ENCODE peak calls at places on chromosome 20, in eight cellular contexts. V is fibroblast of villous mesenchyme; D is amygdala; G is left ventricle myocardium superior; K is GM03348; O is CD8-positive, alpha-beta memory T cell; M is ovary; P is CD14-positive monocyte. I is an unnamed sample.
A peak's percentile ranks its signal among the peaks of the same experiment; 100 is the strongest.

GRCh38 chr20:46011631-46012482 is 3.1 kb downstream of the MMP9 start:
- DNase-seq in D (no peak), P (peak; percentile 64), O (no peak), V (peak; percentile 22), M (peak; percentile 50), G (peak; percentile 67), K (no peak), I (no peak)

GRCh38 chr20:23397961-23398360 is 23.3 kb downstream of the NAPB start:
- DNase-seq in D (no peak), V (peak; percentile 24), P (no peak), G (no peak), M (no peak), K (peak; percentile 27), O (no peak), I (no peak)

GRCh38 chr20:3430376-3431069 is 23.1 kb upstream of the DNAAF9 start:
- DNase-seq in O (no peak), K (no peak), G (peak; percentile 28), P (peak; percentile 76), D (no peak), V (no peak), M (no peak), I (peak; percentile 66)

GRCh38 chr20:14337400-14338171 is at the start of gene FLRT3:
- DNase-seq in G (peak; percentile 40), O (no peak), D (peak; percentile 53), P (no peak), M (peak; percentile 82), V (peak; percentile 96), K (peak; percentile 91), I (peak; percentile 5)

GRCh38 chr20:38242848-38243449 is 17.6 kb downstream of the KIAA1755 start:
- DNase-seq in K (no peak), V (no peak), D (no peak), O (no peak), M (no peak), G (no peak), P (no peak), I (no peak)

GRCh38 chr20:52484438-52484837 is 292.9 kb upstream of the ZFP64 start:
- DNase-seq in O (no peak), D (no peak), P (no peak), V (peak; percentile 55), K (peak; percentile 79), G (no peak), M (no peak), I (no peak)

GRCh38 chr20:51366155-51366886 is 176.2 kb downstream of the NFATC2 start:
- DNase-seq in M (peak; percentile 81), P (no peak), V (peak; percentile 100), G (peak; percentile 79), K (peak; percentile 94), D (no peak), O (no peak), I (no peak)

GRCh38 chr20:63704749-63705117 is 3.0 kb downstream of the ARFRP1 start:
- DNase-seq in P (no peak), K (no peak), O (no peak), M (peak; percentile 30), V (no peak), D (no peak), G (peak; percentile 20), I (no peak)

GRCh38 chr20:2006452-2007381 is 12.9 kb upstream of the PDYN start:
- DNase-seq in K (peak; percentile 61), M (no peak), O (no peak), V (peak; percentile 43), D (no peak), G (no peak), P (no peak), I (no peak)

GRCh38 chr20:64041781-64042771 is 6.1 kb downstream of the C20orf204 start:
- DNase-seq in G (no peak), K (no peak), O (no peak), V (no peak), P (no peak), M (no peak), D (no peak), I (no peak)

GRCh38 chr20:45765980-45766379 is 25.7 kb downstream of the WFDC3 start:
- DNase-seq in M (no peak), P (no peak), V (no peak), K (no peak), D (no peak), O (no peak), G (no peak), I (no peak)

GRCh38 chr20:4065405-4065841 is 50.1 kb upstream of the RNF24 start:
- DNase-seq in G (no peak), D (no peak), K (peak; percentile 45), O (no peak), P (no peak), M (no peak), V (peak; percentile 93), I (peak; percentile 62)

GRCh38 chr20:5119435-5120188 is at the start of gene PCNA:
- DNase-seq in V (peak; percentile 98), D (peak; percentile 88), K (peak; percentile 97), G (peak; percentile 99), M (peak; percentile 97), P (peak; percentile 92), O (peak; percentile 92), I (peak; percentile 95)

GRCh38 chr20:18058661-18059467 is 1.1 kb upstream of the OVOL2 start:
- DNase-seq in P (no peak), O (no peak), D (no peak), V (no peak), G (no peak), M (no peak), K (no peak), I (no peak)

GRCh38 chr20:13223731-13224130 is 2.7 kb downstream of the ISM1 start:
- DNase-seq in G (no peak), P (no peak), D (no peak), V (no peak), O (no peak), M (no peak), K (no peak), I (no peak)

GRCh38 chr20:38725959-38726848 is 1.9 kb downstream of the SLC32A1 start:
- DNase-seq in P (no peak), V (peak; percentile 39), G (peak; percentile 52), O (peak; percentile 14), K (no peak), D (no peak), M (peak; percentile 46), I (no peak)

GRCh38 chr20:54550776-54551396 is 75.5 kb downstream of the DOK5 start:
- DNase-seq in D (no peak), P (no peak), M (no peak), O (no peak), G (no peak), K (peak; percentile 15), V (no peak), I (no peak)

GRCh38 chr20:41848180-41848579 is 230.0 kb upstream of the CHD6 start:
- DNase-seq in M (no peak), K (no peak), O (no peak), V (no peak), D (no peak), P (no peak), G (no peak), I (no peak)

GRCh38 chr20:40892642-40893041 is 136.0 kb upstream of the TOP1 start:
- DNase-seq in M (no peak), D (no peak), G (no peak), O (no peak), K (no peak), P (no peak), V (no peak), I (no peak)

GRCh38 chr20:46176744-46177378 is 58.7 kb downstream of the CD40 start:
- DNase-seq in P (no peak), M (no peak), K (no peak), D (no peak), O (no peak), G (no peak), V (no peak), I (no peak)

GRCh38 chr20:39066464-39066863 is 104.3 kb downstream of the DHX35 start:
- DNase-seq in P (no peak), O (no peak), K (no peak), D (no peak), V (no peak), M (no peak), G (no peak), I (no peak)

GRCh38 chr20:3250091-3250504 is 11.1 kb upstream of the SLC4A11 start:
- DNase-seq in G (no peak), O (no peak), M (peak; percentile 66), D (no peak), P (no peak), V (no peak), K (no peak), I (no peak)

GRCh38 chr20:34768105-34768504 is 57.3 kb downstream of the NCOA6 start:
- DNase-seq in G (no peak), O (no peak), V (peak; percentile 63), M (no peak), K (peak; percentile 64), D (no peak), P (no peak), I (no peak)

GRCh38 chr20:60048634-60049578 is 90.7 kb downstream of the CDH26 start:
- DNase-seq in P (no peak), M (no peak), O (no peak), G (no peak), K (no peak), V (no peak), D (no peak), I (no peak)

GRCh38 chr20:2353231-2353630 is 27.5 kb upstream of the TGM6 start:
- DNase-seq in G (no peak), O (no peak), M (no peak), D (no peak), K (no peak), P (no peak), V (no peak), I (no peak)

GRCh38 chr20:4787069-4787468 is 65.4 kb downstream of the PRND start:
- DNase-seq in M (no peak), V (peak; percentile 8), G (no peak), K (peak; percentile 58), O (no peak), P (peak; percentile 71), D (no peak), I (no peak)

GRCh38 chr20:14521436-14521835 is 184.0 kb upstream of the FLRT3 start:
- DNase-seq in G (no peak), M (no peak), O (no peak), P (no peak), D (no peak), V (no peak), K (no peak), I (no peak)

GRCh38 chr20:1533059-1533458 is 24.4 kb downstream of the SIRPD start:
- DNase-seq in D (no peak), O (no peak), V (no peak), M (no peak), K (peak; percentile 16), P (no peak), G (no peak), I (no peak)

GRCh38 chr20:3854462-3854870 is 7.8 kb downstream of the MAVS start:
- DNase-seq in M (no peak), K (no peak), O (no peak), G (no peak), D (no peak), P (no peak), V (no peak), I (no peak)

GRCh38 chr20:23085415-23086055 is 589 bp downstream of the CD93 start:
- DNase-seq in K (no peak), M (no peak), D (no peak), V (no peak), P (peak; percentile 70), O (no peak), G (peak; percentile 41), I (no peak)

GRCh38 chr20:23331951-23332350 is 18.6 kb upstream of the NXT1 start:
- DNase-seq in P (no peak), G (no peak), V (no peak), M (no peak), O (no peak), K (no peak), D (no peak), I (no peak)